ENCODE peak calls at places on chromosomes 13 and 19, in seven cellular contexts. One of them, this sample, is unnamed.

GRCh38 chr19:19619121-19619848 is 798 bp upstream of the PBX4 start:
- DNase-seq in aorta: no peak
- DNase-seq in Right ventricle myocardium superior: no peak
- DNase-seq in naive thymus-derived CD4-positive, alpha-beta T cell: no peak
- DNase-seq in neural crest cell: no peak
- DNase-seq in smooth muscle cell of the brain vasculature: no peak
- DNase-seq in right cardiac atrium: no peak
- DNase-seq in this sample: no peak

GRCh38 chr19:1884719-1885334 is 469 bp downstream of the ABHD17A start:
- DNase-seq in aorta: no peak
- DNase-seq in Right ventricle myocardium superior: peak; percentile 59
- DNase-seq in naive thymus-derived CD4-positive, alpha-beta T cell: no peak
- DNase-seq in neural crest cell: no peak
- DNase-seq in smooth muscle cell of the brain vasculature: no peak
- DNase-seq in right cardiac atrium: peak; percentile 72
- DNase-seq in this sample: no peak

GRCh38 chr13:37918116-37919100 is 48.8 kb upstream of the TRPC4 start:
- DNase-seq in aorta: no peak
- DNase-seq in Right ventricle myocardium superior: no peak
- DNase-seq in naive thymus-derived CD4-positive, alpha-beta T cell: no peak
- DNase-seq in neural crest cell: no peak
- DNase-seq in smooth muscle cell of the brain vasculature: no peak
- DNase-seq in right cardiac atrium: no peak
- DNase-seq in this sample: no peak

GRCh38 chr19:13028027-13028426 is 32.8 kb downstream of the NFIX start:
- DNase-seq in aorta: no peak
- DNase-seq in Right ventricle myocardium superior: no peak
- DNase-seq in naive thymus-derived CD4-positive, alpha-beta T cell: no peak
- DNase-seq in neural crest cell: no peak
- DNase-seq in smooth muscle cell of the brain vasculature: no peak
- DNase-seq in right cardiac atrium: peak; percentile 47
- DNase-seq in this sample: no peak

GRCh38 chr13:96946709-96947311 is 47.5 kb downstream of the OXGR1 start:
- DNase-seq in aorta: no peak
- DNase-seq in Right ventricle myocardium superior: no peak
- DNase-seq in naive thymus-derived CD4-positive, alpha-beta T cell: no peak
- DNase-seq in neural crest cell: no peak
- DNase-seq in smooth muscle cell of the brain vasculature: no peak
- DNase-seq in right cardiac atrium: no peak
- DNase-seq in this sample: no peak

GRCh38 chr13:98741741-98742435 is 10.6 kb downstream of the SLC15A1 start:
- DNase-seq in aorta: no peak
- DNase-seq in Right ventricle myocardium superior: no peak
- DNase-seq in naive thymus-derived CD4-positive, alpha-beta T cell: no peak
- DNase-seq in neural crest cell: no peak
- DNase-seq in smooth muscle cell of the brain vasculature: no peak
- DNase-seq in right cardiac atrium: no peak
- DNase-seq in this sample: no peak

GRCh38 chr13:48530833-48531232 is 2.0 kb downstream of the RCBTB2 start:
- DNase-seq in aorta: no peak
- DNase-seq in Right ventricle myocardium superior: no peak
- DNase-seq in naive thymus-derived CD4-positive, alpha-beta T cell: no peak
- DNase-seq in neural crest cell: no peak
- DNase-seq in smooth muscle cell of the brain vasculature: no peak
- DNase-seq in right cardiac atrium: no peak
- DNase-seq in this sample: no peak

GRCh38 chr19:41205995-41206394 is 13.0 kb downstream of the CYP2S1 start:
- DNase-seq in aorta: no peak
- DNase-seq in Right ventricle myocardium superior: no peak
- DNase-seq in naive thymus-derived CD4-positive, alpha-beta T cell: no peak
- DNase-seq in neural crest cell: no peak
- DNase-seq in smooth muscle cell of the brain vasculature: no peak
- DNase-seq in right cardiac atrium: no peak
- DNase-seq in this sample: no peak

GRCh38 chr13:108377646-108378206 is 108.2 kb downstream of the TNFSF13B start:
- DNase-seq in aorta: no peak
- DNase-seq in Right ventricle myocardium superior: no peak
- DNase-seq in naive thymus-derived CD4-positive, alpha-beta T cell: no peak
- DNase-seq in neural crest cell: no peak
- DNase-seq in smooth muscle cell of the brain vasculature: no peak
- DNase-seq in right cardiac atrium: no peak
- DNase-seq in this sample: no peak

GRCh38 chr19:35975608-35976214 is 19.3 kb upstream of the SDHAF1 start:
- DNase-seq in aorta: no peak
- DNase-seq in Right ventricle myocardium superior: peak; percentile 10
- DNase-seq in naive thymus-derived CD4-positive, alpha-beta T cell: no peak
- DNase-seq in neural crest cell: no peak
- DNase-seq in smooth muscle cell of the brain vasculature: no peak
- DNase-seq in right cardiac atrium: no peak
- DNase-seq in this sample: no peak

GRCh38 chr13:106958690-106959089 is 390.8 kb upstream of the ARGLU1 start:
- DNase-seq in aorta: no peak
- DNase-seq in Right ventricle myocardium superior: no peak
- DNase-seq in naive thymus-derived CD4-positive, alpha-beta T cell: no peak
- DNase-seq in neural crest cell: no peak
- DNase-seq in smooth muscle cell of the brain vasculature: no peak
- DNase-seq in right cardiac atrium: no peak
- DNase-seq in this sample: no peak

GRCh38 chr19:19463348-19464117 is 51.8 kb downstream of the TSSK6 start:
- DNase-seq in aorta: peak; percentile 77
- DNase-seq in Right ventricle myocardium superior: no peak
- DNase-seq in naive thymus-derived CD4-positive, alpha-beta T cell: no peak
- DNase-seq in neural crest cell: no peak
- DNase-seq in smooth muscle cell of the brain vasculature: no peak
- DNase-seq in right cardiac atrium: peak; percentile 65
- DNase-seq in this sample: no peak

GRCh38 chr13:71021810-71022422 is 845.1 kb downstream of the DACH1 start:
- DNase-seq in aorta: no peak
- DNase-seq in Right ventricle myocardium superior: no peak
- DNase-seq in naive thymus-derived CD4-positive, alpha-beta T cell: no peak
- DNase-seq in neural crest cell: no peak
- DNase-seq in smooth muscle cell of the brain vasculature: no peak
- DNase-seq in right cardiac atrium: no peak
- DNase-seq in this sample: no peak

GRCh38 chr19:46674416-46675178 is 13.6 kb upstream of the DACT3 start:
- DNase-seq in aorta: no peak
- DNase-seq in Right ventricle myocardium superior: no peak
- DNase-seq in naive thymus-derived CD4-positive, alpha-beta T cell: no peak
- DNase-seq in neural crest cell: no peak
- DNase-seq in smooth muscle cell of the brain vasculature: no peak
- DNase-seq in right cardiac atrium: peak; percentile 33
- DNase-seq in this sample: no peak

GRCh38 chr19:7605490-7606222 is 10.0 kb downstream of the CAMSAP3 start:
- DNase-seq in aorta: no peak
- DNase-seq in Right ventricle myocardium superior: no peak
- DNase-seq in naive thymus-derived CD4-positive, alpha-beta T cell: no peak
- DNase-seq in neural crest cell: no peak
- DNase-seq in smooth muscle cell of the brain vasculature: no peak
- DNase-seq in right cardiac atrium: peak; percentile 26
- DNase-seq in this sample: no peak

GRCh38 chr13:46101002-46101401 is 3.8 kb downstream of the CPB2 start:
- DNase-seq in aorta: no peak
- DNase-seq in Right ventricle myocardium superior: no peak
- DNase-seq in naive thymus-derived CD4-positive, alpha-beta T cell: no peak
- DNase-seq in neural crest cell: no peak
- DNase-seq in smooth muscle cell of the brain vasculature: no peak
- DNase-seq in right cardiac atrium: no peak
- DNase-seq in this sample: no peak

GRCh38 chr19:33063356-33064116 is 1.2 kb downstream of the RHPN2 start:
- DNase-seq in aorta: no peak
- DNase-seq in Right ventricle myocardium superior: no peak
- DNase-seq in naive thymus-derived CD4-positive, alpha-beta T cell: no peak
- DNase-seq in neural crest cell: no peak
- DNase-seq in smooth muscle cell of the brain vasculature: no peak
- DNase-seq in right cardiac atrium: peak; percentile 52
- DNase-seq in this sample: no peak

GRCh38 chr19:49858591-49858985 is 7.6 kb downstream of the PTOV1 start:
- DNase-seq in aorta: no peak
- DNase-seq in Right ventricle myocardium superior: no peak
- DNase-seq in naive thymus-derived CD4-positive, alpha-beta T cell: no peak
- DNase-seq in neural crest cell: no peak
- DNase-seq in smooth muscle cell of the brain vasculature: no peak
- DNase-seq in right cardiac atrium: no peak
- DNase-seq in this sample: no peak

This sample was measured in left ventricle myocardium inferior.